ENCODE peak calls at places on chromosome 13, in seven cellular contexts. G, P, O, S, B, D and R are unnamed samples. For H3K27me3 and H3K36me3, the result is how much of the 10 kb centered on the place peaks cover.

GRCh38 chr13:99709134-99709533 is 207.9 kb downstream of the TM9SF2 start:
- DNase-seq in G (no peak), P (no peak), O (no peak), S (no peak), B (no peak), D (no peak), R (no peak)

GRCh38 chr13:50366488-50367174 is 351.4 kb downstream of the KCNRG start:
- DNase-seq in G (no peak), P (no peak), O (no peak), S (no peak), B (no peak), D (no peak), R (no peak)

GRCh38 chr13:99028890-99029289 is 51.0 kb upstream of the DOCK9 start:
- DNase-seq in G (no peak), P (no peak), O (no peak), S (no peak), B (no peak), D (no peak), R (no peak)

GRCh38 chr13:46640843-46641242 is 87.9 kb downstream of the LRCH1 start:
- DNase-seq in G (no peak), P (no peak), O (no peak), S (no peak), B (no peak), D (peak), R (peak)

GRCh38 chr13:63086286-63086685 is 1670.6 kb upstream of the PCDH20 start:
- DNase-seq in G (no peak), P (no peak), O (no peak), S (no peak), B (no peak), D (no peak), R (no peak)

GRCh38 chr13:29993716-29994488 is 143.5 kb upstream of the UBL3 start:
- DNase-seq in G (no peak), P (no peak), O (peak), S (no peak), B (no peak), D (peak), R (peak)

GRCh38 chr13:90757127-90757680 is 590.3 kb upstream of the MIR17HG start:
- DNase-seq in G (no peak), P (no peak), O (no peak), S (no peak), B (no peak), D (no peak), R (peak)

GRCh38 chr13:27406178-27406939 is 18.1 kb upstream of the GTF3A start:
- DNase-seq in G (no peak), P (no peak), O (no peak), S (peak), B (no peak), D (peak), R (peak)

GRCh38 chr13:114161644-114162532 is 17.2 kb upstream of the CFAP97D2 start:
- DNase-seq in G (no peak), P (peak), O (no peak), S (peak), B (peak), D (no peak), R (peak)

GRCh38 chr13:78601124-78601885 is 2.0 kb downstream of the POU4F1 start:
- DNase-seq in G (no peak), P (no peak), O (no peak), S (no peak), B (peak), D (no peak), R (no peak)

GRCh38 chr13:109028626-109029025 is 399.2 kb downstream of the MYO16 start:
- DNase-seq in G (no peak), P (no peak), O (no peak), S (no peak), B (no peak), D (peak), R (no peak)

GRCh38 chr13:87712012-87712411 is 40.8 kb downstream of the SLITRK5 start:
- DNase-seq in G (no peak), P (no peak), O (no peak), S (no peak), B (no peak), D (no peak), R (no peak)

GRCh38 chr13:75258159-75258782 is 223.7 kb downstream of the TBC1D4 start:
- DNase-seq in G (no peak), P (no peak), O (no peak), S (no peak), B (no peak), D (no peak), R (peak)

GRCh38 chr13:110645750-110646149 is 30.4 kb downstream of the NAXD start:
- DNase-seq in G (no peak), P (no peak), O (no peak), S (no peak), B (peak), D (no peak), R (no peak)

GRCh38 chr13:36885901-36886300 is 34.1 kb downstream of the SMAD9 start:
- DNase-seq in G (no peak), P (no peak), O (no peak), S (no peak), B (no peak), D (no peak), R (no peak)

GRCh38 chr13:110574161-110574560 is 12.6 kb upstream of the RAB20 start:
- DNase-seq in G (no peak), P (no peak), O (no peak), S (no peak), B (no peak), D (no peak), R (no peak)

GRCh38 chr13:74794147-74794546 is 659.9 kb upstream of the KLF12 start:
- DNase-seq in G (no peak), P (no peak), O (no peak), S (no peak), B (no peak), D (no peak), R (no peak)

GRCh38 chr13:97308735-97309429 is 86.7 kb downstream of the MBNL2 start:
- DNase-seq in G (no peak), P (no peak), O (no peak), S (no peak), B (no peak), D (peak), R (no peak)

GRCh38 chr13:114049026-114049425 is 75.2 kb upstream of the C13orf46 start:
- DNase-seq in G (no peak), P (no peak), O (no peak), S (no peak), B (peak), D (no peak), R (no peak)

GRCh38 chr13:44840131-44840530 is 149.1 kb downstream of the NUFIP1 start:
- DNase-seq in G (no peak), P (no peak), O (no peak), S (no peak), B (no peak), D (no peak), R (no peak)

GRCh38 chr13:44844786-44845185 is 144.5 kb downstream of the NUFIP1 start:
- DNase-seq in G (no peak), P (no peak), O (no peak), S (no peak), B (no peak), D (no peak), R (peak)

GRCh38 chr13:44843403-44843802 is 145.9 kb downstream of the NUFIP1 start:
- DNase-seq in G (no peak), P (no peak), O (no peak), S (no peak), B (no peak), D (peak), R (peak)

GRCh38 chr13:44837250-44837649 is 152.0 kb downstream of the NUFIP1 start:
- DNase-seq in G (no peak), P (no peak), O (no peak), S (no peak), B (no peak), D (no peak), R (peak)

DNA sequence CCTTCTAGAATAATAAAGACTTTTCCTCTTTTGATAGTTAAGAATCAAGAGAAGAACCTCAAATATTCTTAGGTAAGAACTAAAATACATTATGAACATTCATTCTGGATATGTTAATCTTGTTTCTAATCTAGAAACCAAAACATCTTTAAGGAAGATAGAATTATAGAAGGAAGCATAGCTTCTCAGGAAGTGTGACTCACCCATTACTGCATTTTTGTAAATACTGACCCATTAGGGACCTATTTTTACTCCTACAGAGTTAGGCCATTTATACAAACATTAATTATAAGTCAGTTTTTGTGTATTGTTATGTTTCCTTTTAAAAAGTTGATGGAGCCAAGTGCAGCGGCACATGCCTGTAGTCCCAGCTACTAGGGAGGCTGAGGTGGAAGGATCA is 147.1 kb downstream of the NUFIP1 start:
- DNase-seq in G (no peak), P (no peak), O (no peak), S (no peak), B (no peak), D (no peak), R (peak)
- H3K27me3 ChIP-seq in G (under half), P (under half), O (under half), S (under half), B (under half), D (under half), R (under half)

GRCh38 chr13:31377946-31378345 is 178.2 kb downstream of the B3GLCT start:
- DNase-seq in G (no peak), P (no peak), O (no peak), S (no peak), B (no peak), D (no peak), R (peak)
- TF ChIP-seq CTCF in G (no peak), P (no peak), O (no peak), S (no peak), B (no peak), D (no peak), R (no peak)

GRCh38 chr13:112202266-112202665 is 135.3 kb downstream of the SOX1 start:
- DNase-seq in G (no peak), P (no peak), O (no peak), S (no peak), B (no peak), D (no peak), R (no peak)

GRCh38 chr13:112204376-112204775 is 137.4 kb downstream of the SOX1 start:
- DNase-seq in G (no peak), P (no peak), O (no peak), S (no peak), B (no peak), D (no peak), R (no peak)

GRCh38 chr13:112202966-112203365 is 136.0 kb downstream of the SOX1 start:
- DNase-seq in G (no peak), P (no peak), O (no peak), S (no peak), B (no peak), D (no peak), R (no peak)

GRCh38 chr13:112204881-112205327 is 138.0 kb downstream of the SOX1 start:
- DNase-seq in G (no peak), P (no peak), O (no peak), S (peak), B (no peak), D (no peak), R (no peak)

DNA sequence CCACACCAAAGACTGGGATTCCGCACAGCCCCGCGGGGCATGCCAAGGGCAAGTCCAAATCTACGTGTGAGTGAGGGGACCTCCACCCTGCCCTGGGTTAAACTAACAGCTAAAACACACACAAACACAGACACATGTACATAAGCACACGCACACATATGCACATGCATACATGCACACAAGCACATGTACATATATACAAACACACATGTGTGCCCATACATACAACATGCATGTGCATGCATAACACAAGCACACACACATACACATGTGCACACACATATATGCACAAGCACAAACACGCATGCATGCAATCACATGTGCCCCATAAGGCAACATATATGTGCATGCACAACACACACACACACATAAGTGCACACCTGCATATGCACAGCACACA is 136.7 kb downstream of the SOX1 start:
- DNase-seq in G (no peak), P (no peak), O (no peak), S (no peak), B (no peak), D (no peak), R (no peak)
- H3K36me3 ChIP-seq in G (under half), P (under half), O (under half), S (under half), B (under half), D (under half), R (under half)

DNA sequence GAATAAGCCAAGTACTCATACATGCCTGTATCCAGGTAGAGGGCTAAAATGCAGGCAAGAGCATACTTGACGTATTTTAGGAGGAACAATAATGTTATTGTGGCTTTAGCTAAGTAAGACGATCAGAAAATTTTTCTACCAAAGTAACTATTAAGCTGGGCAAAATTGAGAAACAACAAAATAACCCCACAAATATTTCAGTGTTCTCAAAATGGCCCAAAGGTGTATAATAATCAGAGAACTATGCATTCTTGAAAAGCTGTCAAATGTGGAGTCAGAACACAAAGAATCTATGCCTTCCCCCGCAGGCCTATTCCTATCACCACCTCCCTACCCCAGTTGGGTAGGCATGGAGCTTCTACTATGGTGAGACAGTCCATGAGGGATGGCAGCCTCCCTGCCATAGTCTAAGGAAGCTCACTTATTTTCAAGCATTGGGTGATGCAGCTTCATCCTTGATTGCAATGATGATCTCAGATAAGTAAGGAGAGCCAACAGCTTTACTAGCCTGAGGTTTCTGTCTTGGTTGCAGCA is 1132.5 kb upstream of the SPRY2 start:
- DNase-seq in G (no peak), P (no peak), O (no peak), S (no peak), B (no peak), D (no peak), R (no peak)
- H3K27me3 ChIP-seq in G (under half), P (under half), O (under half), S (under half), B (under half), D (under half), R (under half)

GRCh38 chr13:105778196-105778595 is 757.3 kb downstream of the EFNB2 start:
- DNase-seq in G (no peak), P (no peak), O (no peak), S (no peak), B (no peak), D (peak), R (peak)
- TF ChIP-seq CTCF in G (no peak), P (no peak), O (no peak), S (no peak), B (no peak), D (no peak), R (no peak)

DNA sequence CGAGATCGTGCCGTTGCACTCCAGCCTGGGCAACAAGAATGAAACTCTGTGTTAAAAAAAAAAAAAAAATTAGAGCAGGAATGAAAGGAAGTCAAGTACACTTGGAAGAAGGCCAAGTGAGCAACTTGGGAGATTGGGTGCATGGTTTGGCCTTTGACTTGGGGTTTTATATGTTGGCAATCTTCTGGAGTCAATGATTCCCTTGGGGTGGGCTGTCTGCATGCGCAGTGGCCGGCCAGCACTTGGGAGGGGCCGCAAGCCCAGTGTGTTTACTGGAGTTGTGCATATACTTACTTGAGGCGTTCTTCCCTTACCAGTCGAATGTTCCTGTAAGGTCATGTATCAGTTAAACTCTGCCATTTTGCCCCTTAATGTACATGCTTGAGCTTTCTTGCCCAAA is 103.9 kb downstream of the FAM216B start:
- DNase-seq in G (no peak), P (no peak), O (no peak), S (no peak), B (no peak), D (no peak), R (no peak)
- H3K36me3 ChIP-seq in G (under half), P (under half), O (under half), S (under half), B (under half), D (under half), R (under half)

GRCh38 chr13:112071011-112071901 is 4.3 kb downstream of the SOX1 start:
- DNase-seq in G (no peak), P (no peak), O (no peak), S (no peak), B (no peak), D (no peak), R (no peak)

GRCh38 chr13:112069727-112070300 is 2.9 kb downstream of the SOX1 start:
- DNase-seq in G (no peak), P (no peak), O (no peak), S (no peak), B (peak), D (no peak), R (no peak)

GRCh38 chr13:112072531-112073244 is 5.7 kb downstream of the SOX1 start:
- DNase-seq in G (no peak), P (no peak), O (no peak), S (no peak), B (no peak), D (no peak), R (no peak)

GRCh38 chr13:112073245-112074138 is 6.5 kb downstream of the SOX1 start:
- DNase-seq in G (no peak), P (no peak), O (no peak), S (no peak), B (no peak), D (no peak), R (no peak)

DNA sequence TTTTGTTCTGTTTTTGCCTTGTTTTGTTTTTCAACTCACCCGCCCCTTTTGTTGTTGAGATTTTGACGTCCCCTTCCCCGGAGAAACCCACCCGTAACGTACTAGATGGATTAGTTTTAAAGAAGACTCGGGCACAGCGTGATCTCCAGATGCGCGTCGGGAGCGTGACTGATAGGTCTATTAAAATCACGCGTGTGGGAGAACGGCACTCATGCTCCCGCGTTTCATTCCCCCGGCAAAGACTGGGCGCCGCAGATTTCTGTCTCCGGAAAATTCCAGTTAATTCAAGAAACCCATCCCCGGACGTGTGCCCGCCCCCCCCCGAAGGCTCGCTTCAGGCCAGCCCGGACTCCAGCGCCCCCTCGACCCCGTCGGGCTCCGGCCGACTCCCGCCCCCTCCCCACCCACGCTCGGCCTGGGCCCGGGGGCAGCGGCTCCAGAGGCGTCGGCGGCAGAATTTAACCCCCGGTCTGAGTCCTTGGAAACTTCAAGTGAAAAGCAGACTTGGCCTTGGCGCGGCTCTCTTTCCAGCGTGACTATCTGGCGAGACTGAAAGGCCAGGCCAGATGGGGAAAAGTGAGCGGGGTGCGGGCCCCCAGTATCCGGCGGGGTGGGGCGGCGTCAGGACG is 5.1 kb downstream of the SOX1 start:
- DNase-seq in G (no peak), P (no peak), O (no peak), S (no peak), B (no peak), D (no peak), R (no peak)
- H3K27me3 ChIP-seq in G (under half), P (half or more), O (half or more), S (under half), B (half or more), D (half or more), R (under half)